ENCODE peak calls at places on chromosomes 12 and 14, in six cellular contexts. J, P, I, Q, O and K are unnamed samples.

GRCh38 chr14:51139221-51139681 is 44.3 kb upstream of the TRIM9 start:
- DNase-seq in Q (no peak), P (no peak), O (no peak), I (no peak), J (no peak), K (no peak)

GRCh38 chr12:50057896-50058670 is 687 bp downstream of the ASIC1 start:
- DNase-seq in I (no peak), Q (no peak), J (no peak), P (no peak), O (no peak), K (no peak)

GRCh38 chr12:126354633-126355032 is 1289.4 kb downstream of the AACS start:
- DNase-seq in J (no peak), P (no peak), I (no peak), Q (no peak), O (no peak), K (no peak)

GRCh38 chr12:87760943-87761342 is 268.3 kb downstream of the C12orf50 start:
- DNase-seq in Q (no peak), J (no peak), O (no peak), P (no peak), I (no peak), K (no peak)

GRCh38 chr12:2739832-2740641 is 54.7 kb upstream of the FKBP4 start:
- DNase-seq in Q (peak), O (peak), J (no peak), P (no peak), I (peak), K (peak)

GRCh38 chr14:57486767-57487379 is 6.8 kb downstream of the CCDC198 start:
- DNase-seq in Q (peak), P (no peak), O (peak), I (peak), J (no peak), K (peak)

GRCh38 chr14:61218765-61219164 is 62.4 kb downstream of the TMEM30B start:
- DNase-seq in O (no peak), J (no peak), P (no peak), Q (no peak), I (no peak), K (peak)

GRCh38 chr14:88612981-88613380 is 50.1 kb downstream of the ZC3H14 start:
- DNase-seq in I (no peak), P (no peak), O (no peak), Q (no peak), J (no peak), K (no peak)

GRCh38 chr12:123886258-123886657 is 86.4 kb downstream of the CCDC92 start:
- DNase-seq in J (no peak), I (no peak), Q (no peak), O (no peak), P (no peak), K (no peak)

GRCh38 chr12:112836736-112837628 is 45.4 kb downstream of the RPH3A start:
- DNase-seq in Q (no peak), I (no peak), P (no peak), O (no peak), J (no peak), K (peak)

GRCh38 chr12:110965574-110965973 is 45.2 kb upstream of the MYL2 start:
- DNase-seq in I (no peak), P (no peak), O (no peak), Q (no peak), J (no peak), K (no peak)

GRCh38 chr14:55954108-55954507 is 164.1 kb upstream of the PELI2 start:
- DNase-seq in Q (no peak), J (no peak), O (no peak), P (no peak), I (no peak), K (no peak)

GRCh38 chr12:74985986-74986319 is 223.7 kb downstream of the KCNC2 start:
- DNase-seq in J (no peak), Q (no peak), O (no peak), P (no peak), I (no peak), K (no peak)

GRCh38 chr12:105378821-105379400 is 48.4 kb downstream of the C12orf75 start:
- DNase-seq in Q (peak), I (no peak), O (peak), J (no peak), P (no peak), K (no peak)

GRCh38 chr14:101950100-101950499 is 14.3 kb upstream of the DYNC1H1 start:
- DNase-seq in Q (no peak), I (no peak), O (no peak), P (no peak), J (no peak), K (no peak)

GRCh38 chr12:101670007-101670671 is 27.3 kb upstream of the CHPT1 start:
- DNase-seq in P (no peak), Q (peak), I (peak), O (peak), J (no peak), K (peak)

GRCh38 chr14:41873379-41874034 is 266.8 kb downstream of the LRFN5 start:
- DNase-seq in J (no peak), I (no peak), Q (peak), O (no peak), P (no peak), K (peak)

GRCh38 chr14:102993523-102993922 is 63.8 kb downstream of the CDC42BPB start:
- DNase-seq in J (peak), I (no peak), Q (peak), O (peak), P (no peak), K (peak)

GRCh38 chr14:56555921-56556570 is 23.6 kb upstream of the TMEM260 start:
- DNase-seq in P (no peak), O (peak), I (peak), J (no peak), Q (peak), K (peak)

DNA sequence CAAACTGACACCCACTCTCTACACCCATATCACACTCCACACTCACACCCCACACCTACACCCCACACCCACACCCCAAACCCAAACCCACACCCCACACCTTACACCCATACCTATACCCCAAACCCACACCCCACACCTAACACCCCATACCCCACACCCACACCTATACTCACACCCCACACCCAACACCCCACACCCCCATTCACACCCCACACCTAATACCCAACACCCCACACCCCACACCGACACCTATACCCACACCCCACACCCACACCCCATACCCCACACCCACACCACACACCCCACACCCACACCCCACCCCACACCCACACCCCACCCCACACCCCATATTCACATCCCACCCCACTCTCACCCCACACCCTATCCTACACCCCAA is 38.5 kb downstream of the TMEM120B start:
- DNase-seq in J (no peak), Q (no peak), P (no peak), I (no peak), O (no peak), K (no peak)
- H3K4me3 ChIP-seq in J (no peak), Q (no peak), P (no peak), I (no peak), O (no peak), K (no peak)

GRCh38 chr12:6946033-6946919 is 2.5 kb downstream of the C12orf57 start:
- DNase-seq in J (no peak), Q (no peak), P (no peak), I (peak), O (peak), K (no peak)
- H3K4me3 ChIP-seq in J (peak), Q (no peak), P (peak), I (peak), O (peak), K (no peak)

GRCh38 chr14:24296341-24297157 is 3.0 kb downstream of the DHRS1 start:
- DNase-seq in I (peak), O (peak), J (peak), Q (peak), P (no peak), K (peak)
- H3K4me3 ChIP-seq in I (no peak), O (no peak), J (no peak), Q (peak), P (no peak), K (no peak)

DNA sequence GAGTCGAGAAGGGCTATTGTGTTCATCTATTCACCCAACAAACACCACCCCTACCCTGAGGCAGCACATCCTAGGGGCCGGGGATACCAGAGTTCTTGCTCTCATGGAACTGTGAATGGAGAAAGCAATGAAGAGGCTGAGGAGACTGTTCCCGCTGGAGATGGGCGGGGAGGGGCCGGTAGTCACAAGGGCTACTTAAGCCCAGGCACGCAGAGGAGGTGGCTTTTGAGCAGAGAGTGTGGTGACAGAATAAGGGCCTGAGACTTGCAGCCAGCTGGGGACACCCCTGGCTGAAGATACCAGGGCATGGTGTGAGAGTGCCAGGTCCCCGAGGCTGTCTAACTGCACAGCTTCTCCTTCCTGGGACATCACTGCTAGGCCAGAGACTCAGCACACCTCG is 114.1 kb upstream of the EVL start:
- DNase-seq in P (no peak), I (no peak), O (no peak), J (no peak), Q (no peak), K (no peak)
- H3K4me3 ChIP-seq in P (no peak), I (no peak), O (no peak), J (no peak), Q (no peak), K (no peak)

GRCh38 chr14:59481407-59482119 is 2.6 kb downstream of the L3HYPDH start:
- DNase-seq in P (no peak), Q (peak), J (no peak), O (peak), I (no peak), K (peak)
- H3K4me3 ChIP-seq in P (peak), Q (peak), J (peak), O (peak), I (no peak), K (peak)

DNA sequence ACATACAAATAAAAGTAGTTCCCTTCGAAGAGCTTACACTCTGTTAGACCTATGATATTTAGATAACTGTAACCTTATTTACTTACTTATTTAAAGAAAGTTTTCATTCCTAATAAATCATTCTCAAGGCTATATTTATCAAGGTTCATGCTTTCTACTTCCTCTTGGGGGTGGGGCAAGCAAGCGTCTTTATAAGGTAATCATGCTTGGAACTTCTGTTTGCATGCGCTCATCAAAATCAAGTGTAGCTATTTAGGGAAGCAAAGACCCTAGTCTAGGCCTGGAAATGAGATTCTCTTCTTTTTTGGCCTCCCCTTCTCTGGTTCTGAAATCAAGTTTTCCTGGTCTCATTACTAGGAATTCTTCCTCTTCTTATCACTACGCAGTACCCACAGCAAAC is 766 bp downstream of the RERG start:
- DNase-seq in P (no peak), Q (no peak), O (no peak), J (no peak), I (no peak), K (no peak)
- H3K4me3 ChIP-seq in P (peak), Q (no peak), O (no peak), J (no peak), I (peak), K (no peak)

GRCh38 chr12:666066-666465 is 2.8 kb upstream of the NINJ2 start:
- DNase-seq in P (no peak), I (no peak), O (no peak), J (no peak), Q (no peak), K (no peak)
- H3K4me3 ChIP-seq in P (no peak), I (no peak), O (no peak), J (no peak), Q (no peak), K (no peak)

DNA sequence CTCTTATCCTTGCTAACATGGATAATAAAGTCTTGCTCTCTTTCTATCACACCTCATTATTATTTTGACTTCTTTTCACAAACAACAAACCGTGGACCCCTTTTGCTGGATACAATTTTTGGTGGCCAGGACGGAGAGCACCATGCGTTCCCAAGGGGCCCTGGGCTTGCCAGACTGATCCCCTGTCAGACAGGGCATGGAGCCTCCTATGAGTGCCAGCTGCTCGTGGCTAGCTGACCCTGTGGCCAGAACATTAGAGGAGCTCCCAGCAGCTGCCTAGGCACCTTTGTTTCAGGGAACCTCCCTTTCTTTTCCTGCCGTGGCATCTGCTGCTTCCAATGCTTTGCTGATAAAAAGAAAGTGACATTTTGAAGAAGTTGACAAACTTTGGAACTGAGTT is 12.5 kb upstream of the CAND1 start:
- DNase-seq in P (no peak), O (no peak), J (no peak), I (no peak), Q (no peak), K (no peak)
- H3K4me3 ChIP-seq in P (no peak), O (no peak), J (no peak), I (no peak), Q (no peak), K (no peak)

GRCh38 chr12:53989227-53990113 is 4.5 kb downstream of the HOXC10 start:
- DNase-seq in P (no peak), O (peak), Q (peak), J (no peak), I (peak), K (peak)

GRCh38 chr12:53992377-53992776 is 7.4 kb downstream of the HOXC10 start:
- DNase-seq in I (no peak), O (no peak), P (no peak), Q (no peak), J (no peak), K (no peak)

GRCh38 chr12:53988519-53989226 is 3.7 kb downstream of the HOXC10 start:
- DNase-seq in Q (no peak), O (no peak), P (no peak), I (no peak), J (no peak), K (no peak)

GRCh38 chr12:53990311-53991076 is 5.5 kb downstream of the HOXC10 start:
- DNase-seq in Q (no peak), P (no peak), J (no peak), O (no peak), I (no peak), K (no peak)

GRCh38 chr12:53991077-53991460 is 6.1 kb downstream of the HOXC10 start:
- DNase-seq in Q (no peak), I (no peak), J (no peak), O (no peak), P (no peak), K (no peak)
- H3K4me3 ChIP-seq in Q (peak), I (no peak), J (no peak), O (no peak), P (no peak), K (no peak)